ENCODE peak calls at places on chromosome 5, in six cellular contexts. Q is stimulated activated CD8-positive, alpha-beta memory T cell treated with anti-CD3 and anti-CD28 coated beads, Interleukin-15, amount 100 ng/mL, for 1 hour; Y is activated CD8-positive, alpha-beta memory T cell treated with anti-CD3 and anti-CD28 coated beads, Interleukin-2, amount 10 ng/mL, durations not matched to agents 7 days and 5 days; U is T-helper 1 cell; W is AG09309; E is GM12878. I is an unnamed sample.

GRCh38 chr5:113552137-113552536 is 38.6 kb downstream of the YTHDC2 start:
- DNase-seq in Q (no peak), Y (no peak), U (no peak), W (no peak), E (no peak), I (no peak)

GRCh38 chr5:87020099-87020934 is 247.4 kb upstream of the RASA1 start:
- DNase-seq in Q (no peak), Y (peak; percentile 73), U (no peak), W (no peak), E (peak; percentile 47), I (peak; percentile 51)

GRCh38 chr5:86974910-86975309 is 292.8 kb upstream of the RASA1 start:
- DNase-seq in Q (no peak), Y (no peak), U (no peak), W (no peak), E (no peak), I (no peak)

GRCh38 chr5:124438390-124439380 is 307.8 kb downstream of the ZNF608 start:
- DNase-seq in Q (no peak), Y (no peak), U (no peak), W (no peak), E (no peak), I (no peak)

GRCh38 chr5:140224658-140225057 is 49.7 kb downstream of the CYSTM1 start:
- DNase-seq in Q (no peak), Y (no peak), U (no peak), W (no peak), E (no peak), I (peak; percentile 57)

GRCh38 chr5:170861855-170862766 is at the start of gene RANBP17:
- DNase-seq in Q (no peak), Y (no peak), U (no peak), W (no peak), E (no peak), I (no peak)

GRCh38 chr5:10498350-10498749 is 56.7 kb downstream of the ROPN1L start:
- DNase-seq in Q (no peak), Y (no peak), U (no peak), W (no peak), E (no peak), I (no peak)

GRCh38 chr5:151005187-151005974 is 15.0 kb upstream of the GPX3 start:
- DNase-seq in Q (no peak), Y (no peak), U (no peak), W (no peak), E (no peak), I (no peak)

GRCh38 chr5:14687023-14687665 is 22.6 kb downstream of the OTULIN start:
- DNase-seq in Q (no peak), Y (no peak), U (no peak), W (peak; percentile 20), E (no peak), I (peak; percentile 14)

GRCh38 chr5:107365355-107366109 is 305.2 kb downstream of the EFNA5 start:
- DNase-seq in Q (no peak), Y (no peak), U (no peak), W (peak; percentile 72), E (peak; percentile 92), I (peak; percentile 36)

GRCh38 chr5:9249231-9249630 is 296.6 kb downstream of the SEMA5A start:
- DNase-seq in Q (no peak), Y (no peak), U (no peak), W (no peak), E (no peak), I (no peak)

GRCh38 chr5:52693279-52693678 is 94.4 kb upstream of the ITGA1 start:
- DNase-seq in Q (no peak), Y (peak; percentile 50), U (no peak), W (no peak), E (no peak), I (peak; percentile 56)

GRCh38 chr5:143663872-143664271 is 148.1 kb upstream of the HMHB1 start:
- DNase-seq in Q (no peak), Y (no peak), U (no peak), W (no peak), E (no peak), I (no peak)

GRCh38 chr5:37272564-37272963 is 23.4 kb upstream of the CPLANE1 start:
- DNase-seq in Q (no peak), Y (no peak), U (no peak), W (no peak), E (no peak), I (peak; percentile 74)

GRCh38 chr5:6642655-6643054 is 9.4 kb downstream of the SRD5A1 start:
- DNase-seq in Q (no peak), Y (no peak), U (no peak), W (no peak), E (no peak), I (no peak)

GRCh38 chr5:53429706-53430105 is 50.7 kb upstream of the FST start:
- DNase-seq in Q (no peak), Y (no peak), U (no peak), W (no peak), E (no peak), I (peak; percentile 43)

GRCh38 chr5:172885594-172886340 is 51.7 kb downstream of the ERGIC1 start:
- DNase-seq in Q (no peak), Y (no peak), U (no peak), W (no peak), E (no peak), I (no peak)

GRCh38 chr5:78641060-78641474 is 7.5 kb downstream of the LHFPL2 start:
- DNase-seq in Q (no peak), Y (no peak), U (no peak), W (no peak), E (peak; percentile 11), I (no peak)

GRCh38 chr5:57028166-57028565 is 76.2 kb upstream of the MIER3 start:
- DNase-seq in Q (no peak), Y (no peak), U (no peak), W (no peak), E (no peak), I (no peak)

GRCh38 chr5:54835642-54836041 is 149.8 kb downstream of the ESM1 start:
- DNase-seq in Q (no peak), Y (no peak), U (no peak), W (no peak), E (no peak), I (peak; percentile 44)

GRCh38 chr5:133825631-133826289 is 142.7 kb downstream of the C5orf15 start:
- DNase-seq in Q (no peak), Y (peak; percentile 65), U (no peak), W (no peak), E (peak; percentile 77), I (no peak)

I was measured in M059J.